ENCODE peak calls at places on chromosomes 12 and 14, in five cellular contexts. X is tibial nerve, C is HepG2, W is mesenchymal stem cell, E is uterus. V is an unnamed sample.

GRCh38 chr12:92905811-92906554 is 23.1 kb downstream of the EEA1 start:
- DNase-seq in W (no peak), C (no peak), E (no peak), X (no peak), V (no peak)

GRCh38 chr12:11728154-11728755 is 78.8 kb downstream of the ETV6 start:
- DNase-seq in C (no peak), E (no peak), W (no peak), X (no peak), V (no peak)

GRCh38 chr14:102986810-102987579 is 64.5 kb downstream of the AMN start:
- DNase-seq in X (no peak), C (peak), W (peak), E (no peak), V (no peak)

GRCh38 chr12:116087962-116088361 is 189.5 kb downstream of the MED13L start:
- DNase-seq in W (no peak), C (peak), X (no peak), E (no peak), V (no peak)

GRCh38 chr12:13033266-13033875 is 10.8 kb upstream of the FAM234B start:
- DNase-seq in E (no peak), W (no peak), C (no peak), X (no peak), V (no peak)

GRCh38 chr12:197347-197746 is 16.6 kb downstream of the SLC6A12 start:
- DNase-seq in X (no peak), W (no peak), C (no peak), E (no peak), V (no peak)

GRCh38 chr12:121461048-121461447 is 61.1 kb downstream of the RNF34 start:
- DNase-seq in X (no peak), W (no peak), C (no peak), E (no peak), V (no peak)

GRCh38 chr12:70221626-70222025 is 21.6 kb upstream of the CNOT2 start:
- DNase-seq in E (no peak), W (no peak), C (no peak), X (no peak), V (no peak)

GRCh38 chr12:95755236-95755865 is 35.2 kb downstream of the NTN4 start:
- DNase-seq in X (no peak), W (no peak), C (no peak), E (no peak), V (no peak)

GRCh38 chr14:28294834-28295440 is 471.6 kb upstream of the FOXG1 start:
- DNase-seq in E (no peak), W (no peak), C (peak), X (no peak), V (no peak)

GRCh38 chr12:53098354-53098981 is 1.0 kb downstream of the IGFBP6 start:
- DNase-seq in W (peak), C (no peak), X (peak), E (peak), V (peak)

GRCh38 chr14:86521032-86521730 is 991.2 kb downstream of the FLRT2 start:
- DNase-seq in C (no peak), W (no peak), X (no peak), E (no peak), V (no peak)

GRCh38 chr12:70592664-70593063 is 44.6 kb downstream of the PTPRB start:
- DNase-seq in X (no peak), E (no peak), W (no peak), C (no peak), V (no peak)

GRCh38 chr12:23634344-23634743 is 315.1 kb downstream of the SOX5 start:
- DNase-seq in C (no peak), E (no peak), X (no peak), W (no peak), V (no peak)

GRCh38 chr14:61477845-61478438 is 156.6 kb downstream of the PRKCH start:
- DNase-seq in C (no peak), W (peak), E (peak), X (no peak), V (no peak)

GRCh38 chr12:114681149-114681849 is 2.7 kb downstream of the TBX3 start:
- DNase-seq in W (peak), X (no peak), C (no peak), E (no peak), V (no peak)

GRCh38 chr12:131432532-131433260 is 278.2 kb upstream of the SFSWAP start:
- DNase-seq in W (no peak), E (no peak), C (no peak), X (no peak), V (no peak)

GRCh38 chr14:105324080-105324778 is 9.7 kb downstream of the PACS2 start:
- DNase-seq in E (no peak), W (no peak), X (no peak), C (no peak), V (peak)

GRCh38 chr12:120397827-120398563 is 29.0 kb upstream of the MSI1 start:
- DNase-seq in C (no peak), E (no peak), W (no peak), X (no peak), V (no peak)

GRCh38 chr14:76644875-76645518 is 116.3 kb upstream of the VASH1 start:
- DNase-seq in C (peak), E (no peak), X (no peak), W (peak), V (peak)

GRCh38 chr14:67837011-67837624 is 17.5 kb downstream of the RAD51B start:
- DNase-seq in C (peak), X (peak), W (peak), E (peak), V (no peak)

GRCh38 chr12:131101703-131102492 is 148.2 kb downstream of the ADGRD1 start:
- DNase-seq in X (no peak), E (peak), W (no peak), C (no peak), V (peak)

GRCh38 chr12:128057586-128057985 is 209.4 kb upstream of the TMEM132C start:
- DNase-seq in W (no peak), X (no peak), C (no peak), E (no peak), V (no peak)

GRCh38 chr12:105214670-105215375 is 21.2 kb downstream of the APPL2 start:
- DNase-seq in E (no peak), X (no peak), W (peak), C (peak), V (no peak)

GRCh38 chr12:119808441-119808840 is 68.7 kb downstream of the CIT start:
- DNase-seq in X (no peak), E (no peak), C (no peak), W (no peak), V (no peak)

GRCh38 chr12:15956413-15957185 is 45.5 kb downstream of the DERA start:
- DNase-seq in X (no peak), E (no peak), W (no peak), C (no peak), V (no peak)

GRCh38 chr12:11653215-11653753 is 3.8 kb downstream of the ETV6 start:
- DNase-seq in W (no peak), X (no peak), C (no peak), E (no peak), V (no peak)

GRCh38 chr12:49891476-49891875 is 12.2 kb downstream of the FAIM2 start:
- DNase-seq in E (no peak), C (no peak), W (no peak), X (no peak), V (no peak)

GRCh38 chr12:82314406-82314892 is 43.7 kb downstream of the CCDC59 start:
- DNase-seq in E (no peak), W (no peak), C (peak), X (no peak), V (no peak)

GRCh38 chr12:93813972-93814821 is 137.0 kb downstream of the CRADD start:
- DNase-seq in C (peak), X (peak), W (peak), E (peak), V (peak)

GRCh38 chr12:130872179-130873096 is 572 bp downstream of the RAN start:
- DNase-seq in X (peak), W (peak), C (no peak), E (no peak), V (peak)

GRCh38 chr12:109861689-109862314 is 18.5 kb downstream of the GLTP start:
- DNase-seq in X (no peak), C (peak), E (no peak), W (no peak), V (no peak)

GRCh38 chr14:60094306-60094897 is 2.7 kb downstream of the PCNX4 start:
- DNase-seq in E (no peak), C (peak), W (peak), X (no peak), V (no peak)

GRCh38 chr14:106378191-106378590 is 851.8 kb downstream of the TMEM121 start:
- DNase-seq in W (no peak), X (no peak), E (no peak), C (no peak), V (no peak)

GRCh38 chr12:110270125-110270962 is 10.7 kb upstream of the ATP2A2 start:
- DNase-seq in E (peak), W (peak), X (no peak), C (peak), V (no peak)

GRCh38 chr14:32047791-32048190 is 29.3 kb upstream of the ARHGAP5 start:
- DNase-seq in X (no peak), W (peak), E (no peak), C (no peak), V (no peak)
- H3K4me3 ChIP-seq in X (no peak), W (no peak), E (no peak), C (no peak), V (no peak)

DNA sequence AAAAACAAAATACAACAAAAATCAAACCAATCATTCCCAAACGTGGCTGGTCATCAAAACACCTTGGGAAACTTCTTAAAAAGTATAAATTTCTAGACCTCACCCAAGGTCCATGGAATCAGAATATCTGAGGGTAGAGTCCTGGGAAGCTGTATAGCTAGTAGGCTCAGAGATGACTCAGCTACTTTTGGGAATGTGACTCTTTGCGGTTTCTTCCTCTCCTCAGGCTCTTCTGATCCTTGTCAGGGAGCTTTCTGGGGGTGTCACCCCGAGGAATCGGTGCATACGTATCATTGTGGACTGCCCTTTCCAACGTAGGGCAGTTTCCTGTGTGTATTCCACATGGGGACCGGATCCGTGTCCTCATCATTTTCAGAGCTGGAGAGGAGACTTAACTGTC is 14.8 kb downstream of the JDP2 start:
- DNase-seq in X (no peak), C (no peak), W (peak), E (no peak), V (no peak)
- H3K4me3 ChIP-seq in X (no peak), C (no peak), W (no peak), E (no peak), V (no peak)

DNA sequence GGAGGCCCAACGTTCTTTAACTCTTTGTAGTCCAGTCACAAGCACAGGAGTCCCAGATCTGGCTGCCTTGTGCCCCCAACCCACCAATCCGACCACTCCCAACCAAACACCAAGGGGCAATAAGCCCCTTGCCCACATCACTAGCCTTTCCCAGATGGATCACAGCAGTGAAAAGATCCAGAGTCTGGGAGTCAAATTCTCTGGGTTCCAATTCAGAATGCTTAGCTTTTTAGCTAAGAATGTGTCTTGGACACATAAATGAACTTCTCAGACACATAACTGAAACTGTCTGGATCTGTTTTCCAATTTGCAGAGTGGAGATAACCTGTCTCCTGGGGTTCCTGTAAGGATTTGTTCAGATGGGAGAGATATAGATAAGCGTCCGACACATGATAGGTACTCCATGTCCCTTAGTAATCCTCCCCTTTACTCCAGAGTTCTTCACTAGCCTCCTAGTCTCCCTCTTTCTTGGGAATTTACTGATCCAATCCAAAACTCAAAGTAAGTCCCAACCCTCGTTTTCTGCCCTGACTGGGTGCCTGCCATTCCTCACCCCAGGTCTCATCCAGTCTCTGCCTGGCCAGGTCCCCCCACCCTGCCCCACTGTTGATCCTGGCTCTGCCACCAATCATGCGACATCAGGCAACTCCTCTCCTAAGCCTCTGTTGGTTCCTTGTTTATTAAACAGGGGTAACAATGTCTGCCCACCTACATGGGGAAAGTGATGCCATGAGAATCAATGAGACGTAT is 439 bp upstream of the TNFRSF1A start:
- DNase-seq in C (no peak), X (no peak), W (no peak), E (no peak), V (no peak)
- H3K4me3 ChIP-seq in C (peak), X (peak), W (no peak), E (peak), V (peak)

GRCh38 chr14:69637503-69638030 is 26.2 kb downstream of the SUSD6 start:
- DNase-seq in X (no peak), C (peak), E (no peak), W (peak), V (peak)
- H3K4me3 ChIP-seq in X (no peak), C (peak), E (no peak), W (no peak), V (no peak)

GRCh38 chr14:99660006-99660566 is 15.2 kb downstream of the HHIPL1 start:
- DNase-seq in C (no peak), E (no peak), X (no peak), W (no peak), V (no peak)
- H3K4me3 ChIP-seq in C (no peak), E (no peak), X (no peak), W (no peak), V (no peak)

GRCh38 chr14:34750233-34750632 is 35.8 kb upstream of the CFL2 start:
- DNase-seq in W (no peak), C (no peak), X (no peak), E (no peak), V (no peak)

GRCh38 chr14:34749408-34749807 is 35.0 kb upstream of the CFL2 start:
- DNase-seq in X (no peak), W (no peak), C (no peak), E (no peak), V (no peak)

GRCh38 chr14:34750670-34751069 is 36.3 kb upstream of the CFL2 start:
- DNase-seq in W (peak), X (no peak), E (no peak), C (no peak), V (no peak)

GRCh38 chr14:34754687-34755086 is 40.3 kb upstream of the CFL2 start:
- DNase-seq in X (no peak), W (no peak), E (no peak), C (no peak), V (no peak)

DNA sequence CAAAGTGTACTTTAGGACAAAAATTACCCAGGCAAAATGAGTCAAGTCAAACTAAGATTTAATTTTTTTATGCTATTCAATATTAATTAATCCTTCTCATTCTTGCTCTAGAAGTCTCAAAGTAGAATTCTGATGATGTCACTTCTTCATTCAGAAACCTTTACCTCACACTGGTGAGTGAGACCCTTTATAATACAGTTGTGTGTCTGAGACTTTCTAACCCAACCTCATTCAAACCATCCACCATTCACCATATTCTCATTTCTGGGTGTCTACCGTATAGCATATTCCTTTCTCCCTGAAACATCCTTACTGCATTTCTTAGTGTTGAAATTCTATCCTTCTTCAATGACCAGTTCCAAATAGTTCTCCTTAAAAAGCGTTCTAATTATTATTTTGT is 40.8 kb upstream of the CFL2 start:
- DNase-seq in C (no peak), E (no peak), X (no peak), W (no peak), V (no peak)
- H3K4me3 ChIP-seq in C (no peak), E (no peak), X (no peak), W (no peak), V (no peak)

DNA sequence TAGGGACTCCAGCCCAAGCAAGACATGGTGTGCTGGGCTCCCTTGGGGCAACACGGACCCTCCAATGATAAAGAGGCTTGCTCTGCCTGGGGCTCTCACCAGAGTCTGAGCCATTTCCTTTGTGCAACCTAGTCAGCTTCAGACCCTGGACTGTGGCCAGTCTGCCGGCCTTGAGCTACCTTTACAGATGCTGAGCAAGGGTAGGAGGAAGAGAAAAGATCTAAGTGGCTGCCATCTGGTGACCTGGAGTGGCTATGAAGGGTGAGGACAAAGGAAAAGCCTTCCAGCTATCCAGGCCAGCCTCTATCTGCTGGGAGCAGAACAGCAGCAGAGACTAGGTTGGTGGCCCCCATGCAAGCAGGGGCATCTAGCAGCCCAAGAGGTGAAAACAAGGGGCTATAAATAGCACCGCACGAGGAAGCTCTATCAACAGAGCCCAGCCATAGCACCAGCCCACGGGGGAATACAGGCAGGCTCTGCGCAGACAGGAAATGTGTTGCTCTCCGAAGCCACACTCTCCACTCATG is 230.1 kb downstream of the FOXN3 start:
- DNase-seq in E (no peak), X (no peak), W (peak), C (no peak), V (no peak)
- H3K4me3 ChIP-seq in E (no peak), X (no peak), W (no peak), C (no peak), V (no peak)

V was measured in dorsolateral prefrontal cortex.